ENCODE peak calls at places on chromosomes 2 and 18, in nine cellular contexts. V is iris pigment epithelial cell; N is NCI-H748 treated with DMSO at 0.1 percent for 48 hours; R is bronchial epithelial cell; X is effector CD8-positive, alpha-beta T cell; T is mucosa of gallbladder; C is endothelial cell; D is astrocyte; H is substantia nigra. W is an unnamed sample.

GRCh38 chr2:108927936-108928659 is 60.9 kb downstream of the EDAR start:
- DNase-seq in V (peak), N (peak), R (peak), X (no peak), T (peak), C (peak), D (peak), H (no peak), W (no peak)

GRCh38 chr18:29644276-29644675 is 1398.3 kb downstream of the DSC3 start:
- DNase-seq in V (peak), N (no peak), R (peak), X (no peak), T (no peak), C (no peak), D (peak), H (no peak), W (no peak)

GRCh38 chr2:28391564-28392296 is 928 bp upstream of the FOSL2 start:
- DNase-seq in V (peak), N (peak), R (peak), X (peak), T (peak), C (peak), D (peak), H (no peak), W (peak)

GRCh38 chr2:794554-795244 is 117.5 kb upstream of the TMEM18 start:
- DNase-seq in V (no peak), N (no peak), R (no peak), X (no peak), T (no peak), C (no peak), D (no peak), H (no peak), W (no peak)

GRCh38 chr2:33292981-33293586 is 183.4 kb upstream of the RASGRP3 start:
- DNase-seq in V (peak), N (peak), R (no peak), X (no peak), T (peak), C (no peak), D (peak), H (no peak), W (no peak)

GRCh38 chr18:3604626-3605408 is 154.8 kb downstream of the TGIF1 start:
- DNase-seq in V (peak), N (no peak), R (peak), X (no peak), T (no peak), C (no peak), D (peak), H (no peak), W (peak)

GRCh38 chr18:74368901-74369705 is 53.5 kb downstream of the C18orf63 start:
- DNase-seq in V (no peak), N (no peak), R (no peak), X (no peak), T (peak), C (no peak), D (no peak), H (no peak), W (no peak)

GRCh38 chr18:74141638-74142037 is 6.0 kb downstream of the FBXO15 start:
- DNase-seq in V (no peak), N (no peak), R (peak), X (no peak), T (no peak), C (no peak), D (no peak), H (no peak), W (no peak)

GRCh38 chr2:236749346-236749745 is 179.7 kb downstream of the ACKR3 start:
- DNase-seq in V (peak), N (no peak), R (peak), X (no peak), T (no peak), C (no peak), D (peak), H (no peak), W (no peak)

GRCh38 chr18:26458526-26459232 is 89.7 kb downstream of the KCTD1 start:
- DNase-seq in V (peak), N (no peak), R (peak), X (no peak), T (peak), C (no peak), D (peak), H (no peak), W (peak)

GRCh38 chr2:158191076-158191566 is 89.4 kb downstream of the UPP2 start:
- DNase-seq in V (peak), N (peak), R (no peak), X (no peak), T (no peak), C (no peak), D (peak), H (no peak), W (no peak)

GRCh38 chr2:224666951-224667553 is 49.1 kb downstream of the CCDC195 start:
- DNase-seq in V (no peak), N (peak), R (no peak), X (no peak), T (no peak), C (no peak), D (no peak), H (no peak), W (no peak)

GRCh38 chr2:34102359-34102758 is 503.3 kb upstream of the FAM98A start:
- DNase-seq in V (peak), N (no peak), R (peak), X (no peak), T (no peak), C (no peak), D (peak), H (no peak), W (no peak)

GRCh38 chr2:142786922-142787702 is 90.4 kb upstream of the KYNU start:
- DNase-seq in V (no peak), N (no peak), R (no peak), X (no peak), T (no peak), C (no peak), D (no peak), H (no peak), W (no peak)

GRCh38 chr2:160351978-160352377 is 141.6 kb downstream of the RBMS1 start:
- DNase-seq in V (peak), N (no peak), R (peak), X (no peak), T (no peak), C (no peak), D (peak), H (no peak), W (peak)

GRCh38 chr2:168494190-168494711 is 38.2 kb downstream of the CERS6 start:
- DNase-seq in V (peak), N (no peak), R (no peak), X (no peak), T (no peak), C (peak), D (no peak), H (no peak), W (no peak)

GRCh38 chr2:187575081-187576067 is 21.1 kb upstream of the TFPI start:
- DNase-seq in V (peak), N (no peak), R (no peak), X (no peak), T (no peak), C (no peak), D (peak), H (no peak), W (no peak)

GRCh38 chr2:25251461-25252273 is 83.3 kb upstream of the POMC start:
- DNase-seq in V (peak), N (no peak), R (peak), X (no peak), T (peak), C (peak), D (peak), H (peak), W (no peak)

GRCh38 chr18:7273301-7273911 is 42.5 kb downstream of the LRRC30 start:
- DNase-seq in V (peak), N (no peak), R (peak), X (no peak), T (peak), C (peak), D (peak), H (no peak), W (peak)

GRCh38 chr18:60506190-60506589 is 133.6 kb upstream of the MC4R start:
- DNase-seq in V (no peak), N (no peak), R (peak), X (no peak), T (no peak), C (no peak), D (no peak), H (no peak), W (no peak)

GRCh38 chr2:120934891-120935338 is 199.2 kb downstream of the GLI2 start:
- DNase-seq in V (peak), N (no peak), R (peak), X (no peak), T (peak), C (no peak), D (peak), H (no peak), W (peak)

GRCh38 chr18:79641722-79642497 is 37.7 kb upstream of the CTDP1 start:
- DNase-seq in V (no peak), N (no peak), R (no peak), X (no peak), T (no peak), C (no peak), D (no peak), H (no peak), W (no peak)

GRCh38 chr2:100924520-100925451 is 77.3 kb upstream of the RPL31 start:
- DNase-seq in V (peak), N (no peak), R (no peak), X (no peak), T (peak), C (no peak), D (peak), H (peak), W (peak)

GRCh38 chr18:43396266-43396665 is 119.0 kb upstream of the SYT4 start:
- DNase-seq in V (peak), N (peak), R (peak), X (no peak), T (no peak), C (peak), D (no peak), H (no peak), W (no peak)

GRCh38 chr2:226411727-226412360 is 387.8 kb downstream of the IRS1 start:
- DNase-seq in V (peak), N (no peak), R (peak), X (no peak), T (peak), C (no peak), D (peak), H (no peak), W (peak)

GRCh38 chr18:48622911-48623431 is 84.1 kb downstream of the CTIF start:
- DNase-seq in V (peak), N (no peak), R (peak), X (no peak), T (no peak), C (no peak), D (peak), H (no peak), W (peak)

GRCh38 chr2:140990416-140990815 is 1140.4 kb downstream of the LRP1B start:
- DNase-seq in V (peak), N (no peak), R (peak), X (no peak), T (no peak), C (no peak), D (peak), H (no peak), W (no peak)

GRCh38 chr2:100207411-100207885 is 65.1 kb upstream of the AFF3 start:
- DNase-seq in V (no peak), N (no peak), R (no peak), X (no peak), T (no peak), C (no peak), D (no peak), H (no peak), W (no peak)

GRCh38 chr2:240557808-240558207 is at the start of gene ANKMY1:
- DNase-seq in V (peak), N (peak), R (peak), X (peak), T (peak), C (peak), D (peak), H (no peak), W (peak)

GRCh38 chr2:183614797-183615429 is 490.7 kb downstream of the NUP35 start:
- DNase-seq in V (no peak), N (no peak), R (no peak), X (no peak), T (no peak), C (no peak), D (peak), H (no peak), W (no peak)

GRCh38 chr2:98374958-98375570 is 28.8 kb downstream of the CNGA3 start:
- DNase-seq in V (no peak), N (no peak), R (no peak), X (no peak), T (no peak), C (no peak), D (no peak), H (no peak), W (no peak)

GRCh38 chr18:69574401-69574800 is 173.7 kb downstream of the DOK6 start:
- DNase-seq in V (no peak), N (no peak), R (no peak), X (no peak), T (no peak), C (no peak), D (no peak), H (no peak), W (no peak)

GRCh38 chr2:113694438-113694837 is 62.0 kb downstream of the SLC35F5 start:
- DNase-seq in V (no peak), N (no peak), R (no peak), X (no peak), T (no peak), C (no peak), D (no peak), H (no peak), W (no peak)